ENCODE peak calls at places on chromosomes 6 and 20, in five cellular contexts. One of them, this sample, is unnamed.

GRCh38 chr6:152472325-152472724 is 164.8 kb downstream of the SYNE1 start:
- DNase-seq in NCI-H1105 treated with DMSO at 0.1 percent for 48 hours: no peak
- DNase-seq in NCI-H2171: no peak
- DNase-seq in stimulated activated CD4-positive, alpha-beta T cell treated with anti-CD3 and anti-CD28 coated beads, Interleukin-1b, Interleukin-23, amount 100 ng/mL, for 4 hours: no peak
- DNase-seq in retina: no peak
- DNase-seq in this sample: no peak

GRCh38 chr20:57505991-57506390 is 18.9 kb downstream of the CTCFL start:
- DNase-seq in retina: no peak
- DNase-seq in stimulated activated CD4-positive, alpha-beta T cell treated with anti-CD3 and anti-CD28 coated beads, Interleukin-1b, Interleukin-23, amount 100 ng/mL, for 4 hours: no peak
- DNase-seq in NCI-H1105 treated with DMSO at 0.1 percent for 48 hours: peak
- DNase-seq in NCI-H2171: no peak
- DNase-seq in this sample: no peak

GRCh38 chr6:161141173-161141572 is 132.7 kb downstream of the AGPAT4 start:
- DNase-seq in NCI-H2171: peak
- DNase-seq in stimulated activated CD4-positive, alpha-beta T cell treated with anti-CD3 and anti-CD28 coated beads, Interleukin-1b, Interleukin-23, amount 100 ng/mL, for 4 hours: no peak
- DNase-seq in retina: no peak
- DNase-seq in NCI-H1105 treated with DMSO at 0.1 percent for 48 hours: peak
- DNase-seq in this sample: no peak

GRCh38 chr6:31441368-31442267 is 38.2 kb downstream of the MICA start:
- DNase-seq in stimulated activated CD4-positive, alpha-beta T cell treated with anti-CD3 and anti-CD28 coated beads, Interleukin-1b, Interleukin-23, amount 100 ng/mL, for 4 hours: peak
- DNase-seq in NCI-H2171: no peak
- DNase-seq in retina: peak
- DNase-seq in NCI-H1105 treated with DMSO at 0.1 percent for 48 hours: peak
- DNase-seq in this sample: peak

GRCh38 chr6:4979426-4979825 is 24.4 kb downstream of the RPP40 start:
- DNase-seq in retina: no peak
- DNase-seq in NCI-H2171: no peak
- DNase-seq in stimulated activated CD4-positive, alpha-beta T cell treated with anti-CD3 and anti-CD28 coated beads, Interleukin-1b, Interleukin-23, amount 100 ng/mL, for 4 hours: no peak
- DNase-seq in NCI-H1105 treated with DMSO at 0.1 percent for 48 hours: no peak
- DNase-seq in this sample: no peak

GRCh38 chr6:145036848-145037567 is 698.3 kb downstream of the EPM2A start:
- DNase-seq in retina: no peak
- DNase-seq in stimulated activated CD4-positive, alpha-beta T cell treated with anti-CD3 and anti-CD28 coated beads, Interleukin-1b, Interleukin-23, amount 100 ng/mL, for 4 hours: no peak
- DNase-seq in NCI-H1105 treated with DMSO at 0.1 percent for 48 hours: no peak
- DNase-seq in NCI-H2171: no peak
- DNase-seq in this sample: no peak

GRCh38 chr6:142903806-142904205 is 41.2 kb downstream of the HIVEP2 start:
- DNase-seq in NCI-H1105 treated with DMSO at 0.1 percent for 48 hours: no peak
- DNase-seq in NCI-H2171: no peak
- DNase-seq in retina: no peak
- DNase-seq in stimulated activated CD4-positive, alpha-beta T cell treated with anti-CD3 and anti-CD28 coated beads, Interleukin-1b, Interleukin-23, amount 100 ng/mL, for 4 hours: no peak
- DNase-seq in this sample: no peak

GRCh38 chr6:6191476-6191875 is 129.0 kb downstream of the F13A1 start:
- DNase-seq in NCI-H2171: no peak
- DNase-seq in retina: no peak
- DNase-seq in stimulated activated CD4-positive, alpha-beta T cell treated with anti-CD3 and anti-CD28 coated beads, Interleukin-1b, Interleukin-23, amount 100 ng/mL, for 4 hours: no peak
- DNase-seq in NCI-H1105 treated with DMSO at 0.1 percent for 48 hours: no peak
- DNase-seq in this sample: no peak

GRCh38 chr20:32474967-32475819 is 109.9 kb downstream of the NOL4L start:
- DNase-seq in stimulated activated CD4-positive, alpha-beta T cell treated with anti-CD3 and anti-CD28 coated beads, Interleukin-1b, Interleukin-23, amount 100 ng/mL, for 4 hours: no peak
- DNase-seq in NCI-H1105 treated with DMSO at 0.1 percent for 48 hours: no peak
- DNase-seq in NCI-H2171: no peak
- DNase-seq in retina: peak
- DNase-seq in this sample: no peak

GRCh38 chr6:33000053-33000452 is 9.3 kb downstream of the HLA-DOA start:
- DNase-seq in NCI-H2171: no peak
- DNase-seq in retina: no peak
- DNase-seq in stimulated activated CD4-positive, alpha-beta T cell treated with anti-CD3 and anti-CD28 coated beads, Interleukin-1b, Interleukin-23, amount 100 ng/mL, for 4 hours: no peak
- DNase-seq in NCI-H1105 treated with DMSO at 0.1 percent for 48 hours: peak
- DNase-seq in this sample: no peak

GRCh38 chr6:98669371-98669770 is 165.0 kb upstream of the POU3F2 start:
- DNase-seq in NCI-H2171: no peak
- DNase-seq in stimulated activated CD4-positive, alpha-beta T cell treated with anti-CD3 and anti-CD28 coated beads, Interleukin-1b, Interleukin-23, amount 100 ng/mL, for 4 hours: no peak
- DNase-seq in retina: peak
- DNase-seq in NCI-H1105 treated with DMSO at 0.1 percent for 48 hours: peak
- DNase-seq in this sample: no peak

GRCh38 chr20:10925767-10926166 is 252.0 kb upstream of the JAG1 start:
- DNase-seq in NCI-H2171: no peak
- DNase-seq in stimulated activated CD4-positive, alpha-beta T cell treated with anti-CD3 and anti-CD28 coated beads, Interleukin-1b, Interleukin-23, amount 100 ng/mL, for 4 hours: no peak
- DNase-seq in retina: no peak
- DNase-seq in NCI-H1105 treated with DMSO at 0.1 percent for 48 hours: no peak
- DNase-seq in this sample: no peak

GRCh38 chr20:17625246-17626051 is 55.6 kb downstream of the DSTN start:
- DNase-seq in NCI-H1105 treated with DMSO at 0.1 percent for 48 hours: no peak
- DNase-seq in retina: no peak
- DNase-seq in NCI-H2171: no peak
- DNase-seq in stimulated activated CD4-positive, alpha-beta T cell treated with anti-CD3 and anti-CD28 coated beads, Interleukin-1b, Interleukin-23, amount 100 ng/mL, for 4 hours: no peak
- DNase-seq in this sample: no peak

GRCh38 chr6:34610819-34611477 is 54.8 kb upstream of the SPDEF start:
- DNase-seq in NCI-H1105 treated with DMSO at 0.1 percent for 48 hours: no peak
- DNase-seq in stimulated activated CD4-positive, alpha-beta T cell treated with anti-CD3 and anti-CD28 coated beads, Interleukin-1b, Interleukin-23, amount 100 ng/mL, for 4 hours: no peak
- DNase-seq in NCI-H2171: no peak
- DNase-seq in retina: no peak
- DNase-seq in this sample: no peak

GRCh38 chr20:9736373-9736772 is 102.5 kb downstream of the PAK5 start:
- DNase-seq in stimulated activated CD4-positive, alpha-beta T cell treated with anti-CD3 and anti-CD28 coated beads, Interleukin-1b, Interleukin-23, amount 100 ng/mL, for 4 hours: no peak
- DNase-seq in NCI-H2171: no peak
- DNase-seq in retina: no peak
- DNase-seq in NCI-H1105 treated with DMSO at 0.1 percent for 48 hours: no peak
- DNase-seq in this sample: no peak

GRCh38 chr6:99330159-99330558 is 19.3 kb downstream of the FAXC start:
- DNase-seq in stimulated activated CD4-positive, alpha-beta T cell treated with anti-CD3 and anti-CD28 coated beads, Interleukin-1b, Interleukin-23, amount 100 ng/mL, for 4 hours: peak
- DNase-seq in retina: peak
- DNase-seq in NCI-H2171: no peak
- DNase-seq in NCI-H1105 treated with DMSO at 0.1 percent for 48 hours: peak
- DNase-seq in this sample: no peak

This sample was measured in stimulated activated CD8-positive, alpha-beta memory T cell treated with anti-CD3 and anti-CD28 coated beads, Interleukin-15, amount 100 ng/mL, for 24 hours.